ENCODE peak calls at places on chromosomes 4 and X, in eight cellular contexts. F is GM23248; K is heart right ventricle; W is kidney epithelial cell; L is HCT116; A is CD8-positive, alpha-beta memory T cell; G is CD8-positive, alpha-beta T cell; V is esophagus squamous epithelium. B is an unnamed sample. For H3K27me3, the result is how much of the 10 kb centered on the place peaks cover.

GRCh38 chrX:130467936-130468335 is 66.1 kb downstream of the RBMX2 start:
- DNase-seq in F (no peak), K (no peak), W (no peak), L (no peak), A (no peak), G (no peak), V (no peak), B (no peak)

GRCh38 chr4:79338148-79338547 is 12.3 kb upstream of the NAA11 start:
- DNase-seq in F (no peak), K (no peak), W (no peak), L (no peak), A (no peak), G (no peak), V (no peak), B (no peak)

GRCh38 chr4:5732158-5732557 is 21.2 kb downstream of the EVC start:
- DNase-seq in F (no peak), K (no peak), W (no peak), L (no peak), A (no peak), G (no peak), V (no peak), B (no peak)

GRCh38 chr4:80335554-80336358 is at the start of gene CFAP299:
- DNase-seq in F (peak), K (peak), W (peak), L (peak), A (no peak), G (no peak), V (peak), B (no peak)

GRCh38 chr4:108168672-108169562 is at the start of gene LEF1:
- DNase-seq in F (peak), K (no peak), W (no peak), L (no peak), A (peak), G (peak), V (no peak), B (no peak)

GRCh38 chrX:57083143-57083542 is 38.2 kb downstream of the SPIN2B start:
- DNase-seq in F (no peak), K (no peak), W (no peak), L (no peak), A (no peak), G (no peak), V (no peak), B (no peak)

GRCh38 chrX:154002215-154002719 is 17.4 kb downstream of the IRAK1 start:
- DNase-seq in F (peak), K (no peak), W (peak), L (no peak), A (peak), G (no peak), V (no peak), B (no peak)

GRCh38 chrX:27597506-27597905 is 7.4 kb downstream of the DCAF8L2 start:
- DNase-seq in F (no peak), K (no peak), W (no peak), L (no peak), A (no peak), G (no peak), V (no peak), B (no peak)

GRCh38 chr4:145799225-145799624 is 119.3 kb downstream of the C4orf51 start:
- DNase-seq in F (no peak), K (no peak), W (no peak), L (no peak), A (no peak), G (no peak), V (no peak), B (no peak)

GRCh38 chr4:119244832-119245231 is 32.3 kb downstream of the USP53 start:
- DNase-seq in F (no peak), K (no peak), W (no peak), L (no peak), A (no peak), G (no peak), V (no peak), B (no peak)

GRCh38 chr4:168694669-168695068 is 197.8 kb downstream of the PALLD start:
- DNase-seq in F (peak), K (no peak), W (peak), L (no peak), A (no peak), G (no peak), V (no peak), B (no peak)

GRCh38 chrX:155127940-155128339 is 56.6 kb downstream of the BRCC3 start:
- DNase-seq in F (no peak), K (no peak), W (no peak), L (no peak), A (no peak), G (no peak), V (no peak), B (no peak)

GRCh38 chrX:72576161-72576896 is 3.7 kb upstream of the HDAC8 start:
- DNase-seq in F (peak), K (no peak), W (no peak), L (no peak), A (no peak), G (no peak), V (no peak), B (no peak)

GRCh38 chr4:139299536-139299935 is 1.8 kb upstream of the NAA15 start:
- DNase-seq in F (peak), K (no peak), W (no peak), L (no peak), A (no peak), G (no peak), V (no peak), B (no peak)
- H3K4me3 ChIP-seq in F (peak), K (peak), W (no peak), L (no peak), A (no peak), G (no peak), V (no peak), B (peak)

GRCh38 chr4:36273276-36273675 is 8.1 kb upstream of the DTHD1 start:
- DNase-seq in F (peak), K (no peak), W (no peak), L (no peak), A (no peak), G (no peak), V (no peak), B (no peak)
- H3K27me3 ChIP-seq in F (under half), K (under half), W (under half), L (under half), A (under half), G (under half), V (under half), B (under half)

GRCh38 chr4:95093460-95093859 is 335.7 kb downstream of the BMPR1B start:
- DNase-seq in F (no peak), K (no peak), W (no peak), L (no peak), A (no peak), G (no peak), V (no peak), B (no peak)
- H3K4me3 ChIP-seq in F (no peak), K (no peak), W (no peak), L (no peak), A (no peak), G (no peak), V (no peak), B (no peak)

GRCh38 chrX:50971390-50971789 is 60.9 kb downstream of the BMP15 start:
- DNase-seq in F (peak), K (no peak), W (peak), L (peak), A (no peak), G (no peak), V (no peak), B (no peak)
- H3K27me3 ChIP-seq in F (under half), K (under half), W (under half), L (under half), A (under half), G (under half), V (under half), B (under half)

DNA sequence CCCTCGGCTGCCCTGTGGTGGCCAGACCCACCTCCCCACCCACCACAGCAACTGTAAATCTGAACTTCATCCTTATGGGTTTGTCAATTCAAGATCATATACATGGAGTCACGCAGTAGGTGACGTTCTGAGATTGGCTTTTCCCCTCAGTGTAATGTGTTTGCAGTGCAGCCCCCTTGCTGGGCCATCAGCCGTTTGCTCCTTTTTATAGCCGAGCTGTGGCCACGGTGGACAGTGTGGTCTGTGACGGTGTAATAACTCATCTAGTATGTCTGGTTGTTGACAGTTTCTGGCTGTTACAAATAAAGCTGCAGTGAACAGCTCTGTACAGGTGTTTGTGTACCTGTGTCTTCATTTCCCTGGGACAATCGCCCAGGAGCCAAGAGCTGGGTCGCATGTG is 10.7 kb upstream of the HTRA3 start:
- DNase-seq in F (no peak), K (no peak), W (no peak), L (no peak), A (no peak), G (no peak), V (no peak), B (no peak)
- H3K4me3 ChIP-seq in F (no peak), K (no peak), W (no peak), L (no peak), A (no peak), G (no peak), V (no peak), B (no peak)

DNA sequence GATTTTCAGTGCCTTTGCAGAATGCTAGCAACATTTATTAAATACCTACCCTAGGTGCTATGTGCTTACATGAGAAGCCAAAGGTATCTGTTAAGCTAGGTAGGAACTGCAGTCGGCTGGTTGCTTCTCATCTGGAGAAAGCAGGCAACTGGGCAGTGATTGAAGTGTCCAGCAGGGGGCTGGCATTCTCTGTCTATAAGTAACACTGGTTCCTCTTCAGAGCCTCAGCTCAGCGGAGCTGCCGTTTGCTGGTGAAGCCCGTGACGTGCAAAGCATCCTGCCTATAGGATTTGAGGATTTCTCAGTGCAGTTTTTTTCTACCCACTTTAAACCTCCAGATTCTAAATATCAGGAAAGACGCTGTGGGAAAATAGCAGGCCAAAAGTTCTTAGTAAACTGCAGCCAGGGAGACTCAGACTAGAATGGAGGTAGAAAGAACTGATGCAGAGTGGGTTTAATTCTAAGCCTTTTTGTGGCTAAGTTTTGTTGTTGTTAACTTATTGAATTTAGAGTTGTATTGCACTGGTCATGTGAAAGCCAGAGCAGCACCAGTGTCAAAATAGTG is at the start of gene GRPR:
- DNase-seq in F (peak), K (peak), W (peak), L (peak), A (peak), G (no peak), V (peak), B (no peak)
- H3K27me3 ChIP-seq in F (under half), K (under half), W (under half), L (under half), A (under half), G (under half), V (under half), B (under half)

GRCh38 chrX:150574824-150575409 is 6.5 kb downstream of the MTM1 start:
- DNase-seq in F (no peak), K (no peak), W (no peak), L (no peak), A (no peak), G (no peak), V (no peak), B (no peak)
- H3K4me3 ChIP-seq in F (no peak), K (no peak), W (no peak), L (no peak), A (peak), G (peak), V (no peak), B (no peak)

GRCh38 chrX:112785323-112785722 is 55.3 kb downstream of the AMOT start:
- DNase-seq in F (no peak), K (no peak), W (no peak), L (no peak), A (no peak), G (no peak), V (no peak), B (no peak)

GRCh38 chrX:112789931-112790330 is 50.7 kb downstream of the AMOT start:
- DNase-seq in F (no peak), K (no peak), W (no peak), L (no peak), A (no peak), G (no peak), V (no peak), B (no peak)

GRCh38 chrX:112779139-112779538 is 61.5 kb downstream of the AMOT start:
- DNase-seq in F (no peak), K (no peak), W (no peak), L (no peak), A (no peak), G (no peak), V (no peak), B (no peak)

GRCh38 chrX:112786076-112786475 is 54.6 kb downstream of the AMOT start:
- DNase-seq in F (no peak), K (no peak), W (no peak), L (no peak), A (no peak), G (no peak), V (no peak), B (no peak)

DNA sequence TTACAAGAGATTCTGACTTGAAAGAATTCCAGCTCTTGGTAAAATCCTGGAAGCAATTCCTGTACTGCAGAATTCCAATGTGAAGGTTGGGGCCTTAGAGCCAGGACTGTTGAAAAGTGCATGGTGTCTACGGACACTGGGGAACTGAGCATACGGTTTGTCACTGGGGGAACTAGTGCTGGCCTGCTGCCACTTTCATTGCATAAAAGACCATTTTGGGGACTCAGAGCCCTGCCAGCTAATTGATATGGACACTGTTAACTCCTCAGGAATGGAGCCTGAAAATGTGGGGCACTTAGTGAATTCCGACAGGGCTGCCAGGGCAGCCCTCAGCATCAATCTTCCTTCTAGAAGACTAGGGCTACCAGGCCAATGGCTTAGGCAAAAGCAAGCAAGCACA is 55.9 kb downstream of the AMOT start:
- DNase-seq in F (no peak), K (no peak), W (no peak), L (no peak), A (no peak), G (no peak), V (no peak), B (no peak)
- H3K27me3 ChIP-seq in F (under half), K (under half), W (under half), L (under half), A (under half), G (under half), V (under half), B (under half)

DNA sequence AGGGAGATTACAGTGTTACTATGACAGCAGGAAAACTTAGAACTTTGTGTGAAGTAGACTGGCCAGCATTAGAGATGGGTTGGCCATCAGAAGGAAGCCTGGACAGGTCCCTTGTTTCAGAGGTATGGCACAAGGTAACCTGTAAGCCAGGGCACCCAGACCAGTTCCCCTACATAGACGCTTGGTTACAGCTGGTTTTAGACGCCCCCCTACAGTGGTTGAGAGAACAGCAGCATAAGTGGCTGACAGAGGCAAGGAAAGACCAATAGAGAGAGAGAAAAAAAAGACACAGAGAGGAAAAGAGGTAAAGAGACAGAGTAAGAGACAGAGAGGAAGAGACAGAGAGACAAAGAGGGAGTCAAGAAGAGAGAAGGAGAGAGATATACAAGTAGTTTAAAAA is 144.5 kb downstream of the GC start:
- DNase-seq in F (no peak), K (no peak), W (no peak), L (no peak), A (no peak), G (no peak), V (no peak), B (no peak)
- H3K4me3 ChIP-seq in F (no peak), K (no peak), W (no peak), L (no peak), A (no peak), G (no peak), V (no peak), B (no peak)